ENCODE peak calls at places on chromosomes 7 and 10, in nine cellular contexts. A is MV-4-11; C is nephron progenitor cell; U is activated CD4-positive, alpha-beta T cell treated with anti-CD3 and anti-CD28 coated beads, Interleukin-2, amount 50 U/mL, for 48 hours; F is lower lobe of right lung; B is D341Med; M is T-helper 2 cell; R is non-pigmented ciliary epithelial cell; I is Kasumi-1. K is an unnamed sample.

GRCh38 chr7:65554-65953 is 126.8 kb upstream of the FAM20C start:
- DNase-seq in A (no peak), C (no peak), U (no peak), F (peak; percentile 4), B (no peak), M (no peak), R (no peak), I (no peak), K (no peak)

GRCh38 chr7:135510603-135511183 is 791 bp upstream of the CNOT4 start:
- DNase-seq in A (peak; percentile 42), C (no peak), U (peak; percentile 9), F (no peak), B (no peak), M (no peak), R (no peak), I (peak; percentile 46), K (peak; percentile 14)

GRCh38 chr10:3484306-3485187 is 300.5 kb downstream of the KLF6 start:
- DNase-seq in A (no peak), C (no peak), U (no peak), F (no peak), B (no peak), M (no peak), R (no peak), I (no peak), K (no peak)

GRCh38 chr10:63722537-63722936 is 201.3 kb downstream of the REEP3 start:
- DNase-seq in A (no peak), C (no peak), U (no peak), F (no peak), B (no peak), M (no peak), R (peak; percentile 49), I (no peak), K (no peak)

GRCh38 chr10:96357038-96357620 is 1.7 kb downstream of the OPALIN start:
- DNase-seq in A (no peak), C (no peak), U (no peak), F (no peak), B (no peak), M (no peak), R (no peak), I (no peak), K (no peak)

GRCh38 chr7:92020636-92021035 is 80.0 kb downstream of the AKAP9 start:
- DNase-seq in A (no peak), C (no peak), U (no peak), F (no peak), B (no peak), M (no peak), R (no peak), I (no peak), K (no peak)

GRCh38 chr7:117362294-117362693 is 39.4 kb upstream of the WNT2 start:
- DNase-seq in A (no peak), C (no peak), U (no peak), F (no peak), B (no peak), M (no peak), R (no peak), I (no peak), K (peak; percentile 26)

GRCh38 chr7:151650161-151650560 is 130.5 kb upstream of the RHEB start:
- DNase-seq in A (no peak), C (no peak), U (no peak), F (no peak), B (no peak), M (no peak), R (no peak), I (no peak), K (no peak)

GRCh38 chr10:61081331-61081730 is 137.3 kb upstream of the RHOBTB1 start:
- DNase-seq in A (no peak), C (no peak), U (no peak), F (no peak), B (no peak), M (no peak), R (no peak), I (no peak), K (no peak)

GRCh38 chr7:100655908-100656674 is at the start of gene ACTL6B:
- DNase-seq in A (no peak), C (peak; percentile 93), U (peak; percentile 76), F (peak; percentile 67), B (peak; percentile 99), M (peak; percentile 42), R (no peak), I (no peak), K (no peak)

GRCh38 chr10:94006591-94007550 is 13.1 kb downstream of the PLCE1 start:
- DNase-seq in A (no peak), C (no peak), U (no peak), F (no peak), B (no peak), M (no peak), R (peak; percentile 65), I (no peak), K (no peak)

GRCh38 chr7:91694221-91694856 is 186.2 kb downstream of the MTERF1 start:
- DNase-seq in A (no peak), C (no peak), U (no peak), F (no peak), B (no peak), M (no peak), R (no peak), I (no peak), K (no peak)

GRCh38 chr7:1046722-1047679 is 2.7 kb downstream of the GPR146 start:
- DNase-seq in A (no peak), C (no peak), U (no peak), F (peak; percentile 46), B (no peak), M (peak; percentile 66), R (no peak), I (no peak), K (no peak)

GRCh38 chr7:4789194-4790077 is 14.0 kb downstream of the AP5Z1 start:
- DNase-seq in A (no peak), C (no peak), U (no peak), F (no peak), B (peak; percentile 37), M (no peak), R (no peak), I (no peak), K (no peak)